ENCODE peak calls at places on chromosomes 6 and 20, in ten cellular contexts. O, D, W, Y, J, R, M, Q, G and P are unnamed samples. For H3K4me1, the result is how much of the 10 kb centered on the place peaks cover.

GRCh38 chr6:147817042-147817689 is 308.7 kb downstream of the SAMD5 start:
- DNase-seq in G (no peak), Y (no peak), W (no peak), R (no peak), D (no peak), M (no peak), Q (no peak), J (no peak), O (no peak), P (no peak)

GRCh38 chr6:30006170-30007131 is 54.6 kb upstream of the POLR1H start:
- DNase-seq in Y (peak), R (peak), Q (no peak), O (peak), J (peak), D (peak), M (peak), G (peak), W (peak), P (peak)

GRCh38 chr6:169933839-169934698 is 182.6 kb downstream of the ERMARD start:
- DNase-seq in Y (peak), O (peak), D (peak), W (no peak), G (peak), M (peak), Q (no peak), J (peak), R (no peak), P (peak)

GRCh38 chr6:122154912-122155516 is 244.4 kb upstream of the HSF2 start:
- DNase-seq in Y (no peak), O (peak), W (no peak), Q (no peak), M (no peak), J (no peak), D (no peak), G (peak), R (no peak), P (no peak)

GRCh38 chr6:95923518-95923917 is 92.3 kb upstream of the FUT9 start:
- DNase-seq in R (no peak), Q (no peak), W (no peak), G (no peak), D (peak), J (no peak), O (no peak), M (no peak), Y (peak), P (peak)

GRCh38 chr20:64241061-64241460 is 14.5 kb upstream of the PCMTD2 start:
- DNase-seq in D (no peak), Y (no peak), R (no peak), M (no peak), Q (no peak), G (no peak), J (no peak), W (no peak), O (peak), P (no peak)

GRCh38 chr6:34511923-34512737 is 44.0 kb downstream of the SPDEF start:
- DNase-seq in D (no peak), W (no peak), O (no peak), M (no peak), G (no peak), Q (no peak), R (no peak), J (no peak), Y (no peak), P (no peak)

GRCh38 chr6:78909391-78909790 is 42.0 kb downstream of the IRAK1BP1 start:
- DNase-seq in D (no peak), J (no peak), W (peak), M (no peak), Q (no peak), Y (no peak), R (no peak), G (no peak), O (no peak), P (no peak)

GRCh38 chr20:50281831-50282591 is 91.4 kb downstream of the CEBPB start:
- DNase-seq in Y (no peak), O (no peak), R (no peak), J (no peak), W (no peak), D (no peak), Q (no peak), G (no peak), M (no peak), P (no peak)

GRCh38 chr6:122709922-122710512 is 69.5 kb upstream of the FABP7 start:
- DNase-seq in R (no peak), G (no peak), D (no peak), O (peak), Y (no peak), Q (no peak), M (no peak), J (no peak), W (no peak), P (no peak)

GRCh38 chr6:30685157-30685976 is 1.1 kb downstream of the PPP1R18 start:
- DNase-seq in J (no peak), W (no peak), G (no peak), Q (no peak), Y (no peak), R (no peak), O (no peak), D (no peak), M (no peak), P (no peak)

GRCh38 chr6:161393292-161393691 is 119.4 kb upstream of the AGPAT4 start:
- DNase-seq in R (no peak), J (no peak), Y (no peak), G (no peak), W (no peak), D (no peak), M (no peak), Q (no peak), O (no peak), P (no peak)

GRCh38 chr20:33443006-33443511 is 504 bp downstream of the SNTA1 start:
- DNase-seq in M (peak), G (peak), D (no peak), O (no peak), Q (no peak), Y (peak), J (no peak), W (no peak), R (peak), P (peak)

GRCh38 chr6:112539355-112539754 is 192.2 kb downstream of the RFPL4B start:
- DNase-seq in W (no peak), Q (no peak), R (no peak), G (no peak), D (no peak), M (no peak), Y (no peak), O (no peak), J (no peak), P (no peak)

GRCh38 chr6:106939848-106940247 is 34.7 kb downstream of the CD24 start:
- DNase-seq in D (no peak), G (no peak), R (no peak), Y (no peak), Q (no peak), O (no peak), J (no peak), W (no peak), M (no peak), P (no peak)

GRCh38 chr6:99605074-99605726 is 1.4 kb upstream of the PRDM13 start:
- DNase-seq in Q (no peak), O (no peak), D (no peak), J (no peak), G (no peak), M (no peak), W (no peak), Y (no peak), R (no peak), P (no peak)

DNA sequence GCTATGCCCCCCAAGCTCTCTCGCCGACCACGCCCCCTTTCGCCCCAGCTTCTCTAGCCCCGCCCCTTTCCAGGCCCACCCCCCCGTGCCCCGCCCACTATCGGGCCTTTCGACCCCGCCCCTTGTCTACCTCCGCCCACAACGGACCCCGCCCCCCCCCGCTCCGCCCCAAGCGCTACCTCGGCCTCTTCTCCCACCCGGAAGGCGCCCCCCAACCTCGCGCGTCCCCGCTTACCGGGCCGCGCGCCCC is 201 bp downstream of the ZBTB22 start:
- DNase-seq in J (no peak), Q (no peak), M (no peak), G (no peak), W (no peak), R (no peak), D (no peak), O (no peak), Y (no peak), P (no peak)
- TF ChIP-seq POLR2A in J (no peak), Q (no peak), M (no peak), G (no peak), W (no peak), R (no peak), D (no peak), O (no peak), Y (no peak), P (no peak)

DNA sequence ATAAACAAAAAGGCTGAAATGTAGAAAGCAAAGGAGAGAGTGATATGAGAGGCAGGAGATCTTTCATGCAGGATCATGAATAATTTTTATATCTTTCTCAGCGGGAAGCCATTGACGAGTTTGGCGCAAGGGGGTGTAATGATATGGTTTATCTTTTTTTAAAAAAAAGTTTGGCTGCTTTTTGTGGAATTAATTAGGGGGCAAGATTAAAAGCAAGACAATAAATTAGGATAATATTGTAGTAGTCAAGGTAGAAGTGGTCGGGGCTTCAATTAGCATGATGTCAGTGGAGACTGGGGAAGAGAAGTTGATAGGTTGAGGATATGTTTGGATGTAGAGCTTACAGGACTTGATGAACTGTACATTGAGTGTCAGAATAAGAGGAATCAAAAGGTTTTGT is 4.0 kb downstream of the SENP6 start:
- DNase-seq in R (no peak), J (no peak), W (no peak), M (no peak), Q (no peak), D (no peak), Y (no peak), G (no peak), O (no peak), P (no peak)
- H3K4me1 ChIP-seq in R (under half), J (under half), W (under half), M (under half), Q (half or more), D (under half), Y (half or more), G (under half), O (half or more), P (half or more)

GRCh38 chr6:42782689-42783176 is 881 bp downstream of the BICRAL start:
- DNase-seq in G (peak), W (peak), R (peak), J (peak), Q (no peak), D (peak), Y (peak), O (peak), M (peak), P (peak)

GRCh38 chr6:42784739-42785498 is 3.1 kb downstream of the BICRAL start:
- DNase-seq in R (no peak), J (no peak), O (no peak), Y (no peak), Q (no peak), D (no peak), M (no peak), G (peak), W (no peak), P (peak)

GRCh38 chr6:42781811-42782688 is at the start of gene BICRAL:
- DNase-seq in Q (no peak), M (peak), W (peak), R (peak), O (peak), G (peak), Y (peak), J (peak), D (peak), P (peak)

GRCh38 chr6:42783876-42784738 is 2.3 kb downstream of the BICRAL start:
- DNase-seq in Y (no peak), M (no peak), G (no peak), J (no peak), Q (no peak), O (no peak), R (no peak), D (no peak), W (no peak), P (peak)

DNA sequence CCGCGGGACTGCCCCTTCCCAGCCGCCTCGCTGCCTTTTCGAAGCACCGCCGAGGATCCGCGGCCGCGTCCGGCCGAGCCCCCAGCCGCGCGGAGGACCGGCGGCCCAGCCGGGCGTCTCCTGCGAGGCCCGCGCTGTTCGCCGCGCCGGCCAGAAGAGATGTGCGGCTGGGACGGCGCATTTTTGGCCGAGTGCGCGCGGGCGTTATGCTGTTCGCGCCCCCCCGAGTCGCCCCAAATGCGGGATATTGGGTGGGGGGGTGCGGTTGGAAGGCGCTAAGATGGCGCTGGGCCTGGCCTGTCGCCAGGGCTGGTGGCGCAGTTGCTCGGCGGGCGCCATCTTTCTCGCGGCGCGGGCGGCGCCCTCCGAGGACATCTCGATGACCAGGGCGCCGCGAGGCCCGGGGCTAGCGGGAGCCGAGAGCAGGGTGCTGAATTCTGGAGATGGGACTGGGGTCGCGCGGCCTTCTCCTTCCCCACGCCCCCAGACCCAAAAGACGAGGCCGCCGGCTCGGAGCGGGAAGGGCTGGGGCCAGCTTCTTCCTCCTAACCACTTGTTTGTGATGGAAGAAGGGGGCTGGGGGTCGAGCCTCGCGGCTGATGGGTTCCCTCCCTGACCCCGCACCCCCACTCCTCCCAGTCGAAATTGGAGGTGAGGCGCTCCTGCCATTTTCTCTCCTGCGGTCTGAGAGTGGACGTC is 1.5 kb downstream of the BICRAL start:
- DNase-seq in M (peak), Y (peak), R (peak), Q (no peak), W (peak), J (peak), G (peak), D (peak), O (peak), P (peak)
- TF ChIP-seq POLR2A in M (peak), Y (no peak), R (no peak), Q (no peak), W (peak), J (peak), G (no peak), D (peak), O (no peak), P (peak)

GRCh38 chr6:25168637-25169036 is 110.5 kb upstream of the CARMIL1 start:
- DNase-seq in R (no peak), M (no peak), G (no peak), O (no peak), Y (no peak), W (no peak), D (no peak), J (no peak), Q (no peak), P (no peak)

GRCh38 chr6:25172819-25173218 is 106.4 kb upstream of the CARMIL1 start:
- DNase-seq in G (no peak), W (peak), M (no peak), O (no peak), D (no peak), Q (no peak), R (no peak), Y (no peak), J (no peak), P (no peak)

GRCh38 chr6:25171301-25171700 is 107.9 kb upstream of the CARMIL1 start:
- DNase-seq in W (no peak), Y (no peak), O (no peak), Q (no peak), J (no peak), R (no peak), D (no peak), G (no peak), M (no peak), P (no peak)

GRCh38 chr6:25169551-25170335 is 109.4 kb upstream of the CARMIL1 start:
- DNase-seq in O (no peak), D (no peak), W (peak), J (no peak), Q (no peak), R (no peak), Y (no peak), M (no peak), G (no peak), P (no peak)

DNA sequence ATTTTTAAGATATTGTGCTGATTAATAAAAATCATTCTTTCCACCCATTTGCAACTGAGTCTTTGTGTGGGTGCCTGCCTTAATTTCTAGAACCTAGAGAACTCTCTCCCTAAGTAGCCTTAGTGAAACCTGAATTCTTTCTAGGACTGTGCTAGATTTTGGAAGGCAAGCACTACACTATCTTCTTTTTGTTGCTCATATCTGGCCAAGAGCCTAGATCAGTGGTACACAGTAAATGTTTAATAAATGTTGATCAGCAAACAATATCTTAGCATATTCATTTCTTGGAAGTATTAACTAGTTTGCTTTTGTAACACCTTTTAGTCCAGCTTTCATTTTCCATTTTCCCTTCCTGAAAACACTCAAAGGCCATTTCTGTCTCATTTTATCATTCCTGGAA is 108.5 kb upstream of the CARMIL1 start:
- DNase-seq in R (no peak), M (no peak), J (no peak), Y (no peak), W (no peak), Q (no peak), O (no peak), G (no peak), D (no peak), P (no peak)
- H3K4me1 ChIP-seq in R (under half), M (under half), J (under half), Y (half or more), W (under half), Q (half or more), O (under half), G (under half), D (under half), P (under half)

GRCh38 chr6:41404221-41404866 is 68.9 kb downstream of the NCR2 start:
- DNase-seq in G (no peak), W (no peak), R (no peak), M (no peak), J (no peak), D (no peak), Q (no peak), O (no peak), Y (no peak), P (no peak)

GRCh38 chr6:41396335-41396734 is 60.9 kb downstream of the NCR2 start:
- DNase-seq in M (no peak), Y (no peak), G (no peak), Q (no peak), J (no peak), D (no peak), O (no peak), R (no peak), W (no peak), P (no peak)

DNA sequence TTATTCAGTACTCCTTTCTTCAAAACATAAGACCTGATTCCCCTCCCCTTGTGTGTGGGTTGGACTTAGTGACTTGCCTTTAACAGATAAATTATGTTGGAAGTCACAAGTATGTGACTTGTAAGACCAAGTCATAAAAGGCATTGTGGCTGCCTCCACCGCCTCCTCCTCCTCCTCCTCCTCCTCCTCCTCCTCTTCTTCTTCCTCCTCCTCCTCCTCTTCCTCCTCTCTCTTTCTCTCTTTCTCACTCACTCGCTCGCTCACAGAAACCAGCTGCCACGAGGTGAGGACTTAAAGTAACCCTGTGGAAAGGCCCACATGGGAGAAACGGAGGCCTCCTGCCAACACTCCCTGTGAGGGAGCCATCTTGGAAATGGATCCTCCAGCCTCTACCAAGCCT is 64.0 kb downstream of the NCR2 start:
- DNase-seq in Q (no peak), O (no peak), M (no peak), J (no peak), W (no peak), Y (no peak), G (no peak), D (no peak), R (no peak), P (no peak)
- TF ChIP-seq POLR2A in Q (no peak), O (no peak), M (no peak), J (no peak), W (no peak), Y (no peak), G (no peak), D (no peak), R (no peak), P (no peak)

GRCh38 chr6:154459513-154459912 is 51.0 kb downstream of the CNKSR3 start:
- DNase-seq in R (no peak), Y (no peak), D (no peak), O (no peak), W (no peak), J (no peak), M (no peak), G (no peak), Q (no peak), P (no peak)
- H3K4me1 ChIP-seq in R (under half), Y (under half), D (under half), O (under half), W (under half), J (under half), M (under half), G (under half), Q (half or more), P (half or more)

DNA sequence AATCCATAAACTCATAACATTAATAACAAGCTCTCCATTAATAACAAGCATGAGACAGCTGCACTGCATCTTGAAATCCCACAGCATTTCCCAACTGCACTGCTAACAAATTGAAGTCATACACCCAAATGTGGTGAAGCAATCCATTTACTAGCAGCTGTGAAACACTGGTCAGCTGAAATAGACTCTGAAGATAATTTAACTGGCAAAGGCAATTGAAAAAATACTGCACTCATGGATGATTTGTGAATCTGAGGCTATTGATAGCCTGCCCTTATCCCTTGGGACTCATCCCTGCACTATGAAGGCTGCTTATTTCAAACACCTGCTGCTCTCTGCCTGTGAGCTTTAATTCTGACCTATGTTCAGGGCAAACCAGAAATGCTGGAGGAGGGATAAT is 49.1 kb upstream of the PLCB1 start:
- DNase-seq in R (no peak), J (no peak), O (no peak), G (peak), W (peak), M (peak), Y (no peak), D (peak), Q (no peak), P (no peak)
- TF ChIP-seq POLR2A in R (no peak), J (no peak), O (no peak), G (no peak), W (no peak), M (no peak), Y (no peak), D (no peak), Q (no peak), P (no peak)